ENCODE peak calls at places on chromosomes 6 and 20, in nine cellular contexts. T is Calu3, A is left ventricle myocardium superior, O is dermis microvascular lymphatic vessel endothelial cell, S is NCI-H1105, G is iPS DF 19.7, D is A172, M is sciatic nerve, P is fibroblast of the conjunctiva. L is an unnamed sample.

GRCh38 chr20:49979030-49979832 is 3.5 kb upstream of the SNAI1 start:
- DNase-seq in T (peak), A (peak), O (peak), S (peak), G (no peak), D (no peak), M (no peak), P (no peak), L (peak)

GRCh38 chr6:166556871-166557322 is 29.6 kb downstream of the RAMACL start:
- DNase-seq in T (peak), A (peak), O (peak), S (peak), G (no peak), D (peak), M (peak), P (peak), L (peak)

GRCh38 chr20:51412991-51413471 is 129.5 kb downstream of the NFATC2 start:
- DNase-seq in T (peak), A (peak), O (peak), S (no peak), G (no peak), D (no peak), M (no peak), P (no peak), L (peak)

GRCh38 chr20:33401922-33402369 is 627 bp upstream of the CDK5RAP1 start:
- DNase-seq in T (no peak), A (no peak), O (peak), S (no peak), G (no peak), D (no peak), M (no peak), P (no peak), L (no peak)

GRCh38 chr20:37915800-37916570 is 13.1 kb downstream of the VSTM2L start:
- DNase-seq in T (no peak), A (no peak), O (no peak), S (no peak), G (no peak), D (no peak), M (no peak), P (no peak), L (no peak)

GRCh38 chr6:72788188-72788587 is 166.3 kb downstream of the KCNQ5 start:
- DNase-seq in T (no peak), A (no peak), O (no peak), S (no peak), G (no peak), D (peak), M (no peak), P (no peak), L (no peak)

GRCh38 chr6:170042596-170043118 is 248.2 kb downstream of the DLL1 start:
- DNase-seq in T (no peak), A (no peak), O (no peak), S (no peak), G (no peak), D (no peak), M (peak), P (no peak), L (no peak)

GRCh38 chr6:2714359-2714895 is 36.3 kb downstream of the MYLK4 start:
- DNase-seq in T (no peak), A (no peak), O (peak), S (no peak), G (no peak), D (peak), M (no peak), P (peak), L (peak)

GRCh38 chr6:139436521-139437348 is 62.3 kb upstream of the CITED2 start:
- DNase-seq in T (peak), A (no peak), O (peak), S (no peak), G (no peak), D (peak), M (no peak), P (no peak), L (no peak)

GRCh38 chr20:13017235-13017634 is 8.5 kb downstream of the SPTLC3 start:
- DNase-seq in T (no peak), A (no peak), O (no peak), S (no peak), G (no peak), D (no peak), M (no peak), P (peak), L (no peak)

GRCh38 chr6:112946051-112946450 is 598.9 kb downstream of the RFPL4B start:
- DNase-seq in T (no peak), A (no peak), O (no peak), S (no peak), G (no peak), D (no peak), M (no peak), P (no peak), L (no peak)

GRCh38 chr6:36963451-36964290 is 9.1 kb downstream of the PI16 start:
- DNase-seq in T (no peak), A (peak), O (no peak), S (peak), G (no peak), D (no peak), M (peak), P (no peak), L (no peak)

GRCh38 chr20:1278323-1278660 is 12.2 kb downstream of the SNPH start:
- DNase-seq in T (no peak), A (no peak), O (no peak), S (no peak), G (no peak), D (no peak), M (no peak), P (no peak), L (no peak)

GRCh38 chr6:40661726-40662125 is 74.6 kb upstream of the LRFN2 start:
- DNase-seq in T (no peak), A (no peak), O (no peak), S (no peak), G (no peak), D (no peak), M (no peak), P (no peak), L (no peak)

GRCh38 chr6:106087548-106088325 is 1.6 kb downstream of the PRDM1 start:
- DNase-seq in T (no peak), A (peak), O (peak), S (no peak), G (no peak), D (peak), M (no peak), P (peak), L (peak)

GRCh38 chr6:30325873-30326445 is 768 bp upstream of the TRIM39 start:
- DNase-seq in T (no peak), A (no peak), O (no peak), S (peak), G (peak), D (no peak), M (no peak), P (no peak), L (no peak)

GRCh38 chr6:4084444-4085328 is 5.7 kb upstream of the FAM217A start:
- DNase-seq in T (no peak), A (no peak), O (no peak), S (peak), G (no peak), D (no peak), M (no peak), P (no peak), L (no peak)

GRCh38 chr20:64160118-64160517 is 4.1 kb upstream of the MYT1 start:
- DNase-seq in T (no peak), A (no peak), O (no peak), S (no peak), G (no peak), D (no peak), M (no peak), P (no peak), L (no peak)

GRCh38 chr6:19070520-19070919 is 683.4 kb downstream of the RNF144B start:
- DNase-seq in T (no peak), A (no peak), O (no peak), S (no peak), G (no peak), D (no peak), M (no peak), P (peak), L (no peak)

GRCh38 chr6:132483779-132484679 is 28.9 kb downstream of the STX7 start:
- DNase-seq in T (peak), A (no peak), O (peak), S (peak), G (no peak), D (peak), M (no peak), P (peak), L (peak)

GRCh38 chr6:114762145-114762544 is 419.3 kb upstream of the HS3ST5 start:
- DNase-seq in T (no peak), A (no peak), O (no peak), S (no peak), G (no peak), D (no peak), M (no peak), P (no peak), L (no peak)

GRCh38 chr20:22563062-22563965 is 21.1 kb downstream of the FOXA2 start:
- DNase-seq in T (no peak), A (no peak), O (no peak), S (no peak), G (no peak), D (no peak), M (no peak), P (no peak), L (no peak)

GRCh38 chr6:29521006-29521680 is 33.4 kb upstream of the MAS1L start:
- DNase-seq in T (no peak), A (no peak), O (no peak), S (no peak), G (no peak), D (no peak), M (no peak), P (no peak), L (no peak)

GRCh38 chr20:2889209-2889608 is 15.9 kb downstream of the PTPRA start:
- DNase-seq in T (no peak), A (no peak), O (no peak), S (no peak), G (no peak), D (no peak), M (no peak), P (no peak), L (no peak)

GRCh38 chr6:109121411-109121810 is 26.1 kb downstream of the CEP57L1 start:
- DNase-seq in T (no peak), A (no peak), O (peak), S (no peak), G (no peak), D (no peak), M (no peak), P (no peak), L (peak)

GRCh38 chr6:169026175-169026574 is 227.5 kb downstream of the THBS2 start:
- DNase-seq in T (no peak), A (no peak), O (no peak), S (no peak), G (no peak), D (no peak), M (no peak), P (no peak), L (no peak)

GRCh38 chr6:152316024-152316423 is 321.1 kb downstream of the SYNE1 start:
- DNase-seq in T (no peak), A (peak), O (peak), S (no peak), G (no peak), D (peak), M (no peak), P (no peak), L (peak)

GRCh38 chr20:59207742-59208357 is 44.2 kb downstream of the ZNF831 start:
- DNase-seq in T (peak), A (peak), O (peak), S (peak), G (peak), D (peak), M (no peak), P (no peak), L (peak)

GRCh38 chr6:134621858-134622257 is 303.9 kb upstream of the SGK1 start:
- DNase-seq in T (no peak), A (no peak), O (no peak), S (no peak), G (no peak), D (no peak), M (no peak), P (no peak), L (no peak)